ENCODE peak calls at places on chromosome 5, in six cellular contexts. G, W, F, L, K and D are unnamed samples.

GRCh38 chr5:107979272-107979671 is 308.5 kb upstream of the EFNA5 start:
- DNase-seq in G (no peak), K (no peak), F (no peak), W (no peak), L (no peak), D (no peak)

GRCh38 chr5:140000332-140000731 is 42.8 kb downstream of the NRG2 start:
- DNase-seq in L (no peak), W (no peak), G (no peak), F (no peak), K (no peak), D (no peak)

GRCh38 chr5:179241764-179242370 is 103.4 kb downstream of the ADAMTS2 start:
- DNase-seq in G (no peak), W (no peak), L (no peak), F (no peak), K (no peak), D (no peak)

GRCh38 chr5:5752844-5753243 is 330.4 kb downstream of the ICE1 start:
- DNase-seq in F (no peak), L (no peak), K (no peak), W (no peak), G (no peak), D (no peak)

GRCh38 chr5:127813633-127814171 is 110.5 kb downstream of the CCDC192 start:
- DNase-seq in G (no peak), L (no peak), W (no peak), F (no peak), K (no peak), D (no peak)

GRCh38 chr5:123456242-123456641 is 33.0 kb upstream of the CEP120 start:
- DNase-seq in G (no peak), L (no peak), K (no peak), W (no peak), F (no peak), D (no peak)

GRCh38 chr5:139671096-139671841 is 23.1 kb downstream of the CXXC5 start:
- DNase-seq in W (no peak), L (no peak), G (no peak), F (no peak), K (no peak), D (peak; percentile 56)

GRCh38 chr5:141135030-141135717 is at the start of gene PCDHB5:
- DNase-seq in K (no peak), L (peak; percentile 44), F (no peak), G (peak; percentile 86), W (no peak), D (no peak)

GRCh38 chr5:76401801-76402250 is 1.3 kb upstream of the IQGAP2 start:
- DNase-seq in K (no peak), G (no peak), L (no peak), W (no peak), F (no peak), D (no peak)

GRCh38 chr5:142770650-142771609 is 753 bp downstream of the ARHGAP26 start:
- DNase-seq in K (peak; percentile 18), L (peak; percentile 32), F (peak; percentile 75), W (peak; percentile 69), G (peak; percentile 78), D (peak; percentile 23)

GRCh38 chr5:122775713-122776084 is 819 bp downstream of the SNX2 start:
- DNase-seq in K (no peak), W (no peak), F (peak; percentile 12), L (no peak), G (no peak), D (no peak)

GRCh38 chr5:124040799-124041198 is 528.8 kb downstream of the CSNK1G3 start:
- DNase-seq in F (no peak), L (no peak), K (no peak), W (no peak), G (no peak), D (no peak)

GRCh38 chr5:128596071-128596470 is 58.0 kb upstream of the FBN2 start:
- DNase-seq in W (no peak), L (no peak), F (no peak), K (no peak), G (no peak), D (no peak)

GRCh38 chr5:76813982-76814562 is 4.8 kb upstream of the F2RL1 start:
- DNase-seq in F (no peak), L (no peak), G (no peak), K (no peak), W (peak; percentile 43), D (no peak)

GRCh38 chr5:74954919-74955318 is 88.7 kb upstream of the FAM169A start:
- DNase-seq in F (no peak), W (peak; percentile 51), G (no peak), K (no peak), L (no peak), D (no peak)

GRCh38 chr5:9712506-9713285 is 82.5 kb upstream of the TAS2R1 start:
- DNase-seq in K (no peak), L (no peak), W (no peak), G (no peak), F (no peak), D (no peak)

GRCh38 chr5:76703707-76704106 is 12.2 kb upstream of the F2R start:
- DNase-seq in F (peak; percentile 58), L (no peak), G (no peak), W (no peak), K (no peak), D (no peak)

GRCh38 chr5:39015743-39016586 is 58.2 kb downstream of the RICTOR start:
- DNase-seq in G (no peak), F (no peak), L (no peak), W (peak; percentile 14), K (no peak), D (no peak)

GRCh38 chr5:74261906-74262305 is 378.6 kb downstream of the ENC1 start:
- DNase-seq in L (no peak), F (no peak), W (no peak), G (no peak), K (no peak), D (no peak)

GRCh38 chr5:5335115-5335514 is 87.4 kb upstream of the ICE1 start:
- DNase-seq in W (no peak), F (no peak), L (no peak), K (no peak), G (no peak), D (no peak)

GRCh38 chr5:72531496-72532190 is 24.4 kb upstream of the ZNF366 start:
- DNase-seq in W (no peak), G (no peak), K (no peak), F (no peak), L (no peak), D (no peak)

GRCh38 chr5:69313428-69313827 is 19.2 kb downstream of the CCDC125 start:
- DNase-seq in W (no peak), K (no peak), F (no peak), G (no peak), L (no peak), D (no peak)
- TF ChIP-seq TAF1 in W (no peak), K (no peak), F (no peak), G (no peak), L (no peak), D (no peak)

GRCh38 chr5:93916872-93917271 is 175.5 kb upstream of the POU5F2 start:
- DNase-seq in W (no peak), L (no peak), K (no peak), G (no peak), F (no peak), D (no peak)

GRCh38 chr5:93924628-93925027 is 183.2 kb upstream of the POU5F2 start:
- DNase-seq in F (no peak), K (no peak), W (no peak), G (no peak), L (no peak), D (no peak)

GRCh38 chr5:93925321-93925720 is 183.9 kb upstream of the POU5F2 start:
- DNase-seq in W (no peak), K (no peak), F (no peak), G (no peak), L (no peak), D (no peak)

GRCh38 chr5:93922551-93922950 is 181.2 kb upstream of the POU5F2 start:
- DNase-seq in F (no peak), W (no peak), G (no peak), K (no peak), L (no peak), D (no peak)

DNA sequence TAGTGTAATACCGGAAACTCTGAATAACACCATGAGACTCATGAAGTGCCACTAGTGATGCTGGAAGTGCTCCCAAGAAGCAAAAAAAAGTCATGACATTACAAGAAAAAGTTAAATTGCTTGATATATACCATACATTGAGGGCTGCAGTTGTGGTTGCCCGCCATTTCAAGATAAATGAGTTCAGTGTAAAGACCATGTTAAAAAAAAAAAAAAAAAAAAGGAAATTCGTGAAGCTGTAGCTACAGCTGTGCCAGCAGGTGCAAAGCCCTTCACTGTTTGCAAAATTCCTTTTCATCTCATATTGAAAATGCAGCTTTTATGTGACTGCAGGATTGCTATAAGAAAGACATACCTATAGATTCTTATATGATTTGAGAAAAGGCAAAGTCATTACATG is 179.6 kb upstream of the POU5F2 start:
- DNase-seq in L (no peak), K (no peak), W (no peak), F (no peak), G (no peak), D (no peak)
- TF ChIP-seq TAF1 in L (no peak), K (no peak), W (no peak), F (no peak), G (no peak), D (no peak)

GRCh38 chr5:52808316-52808901 is 20.7 kb downstream of the ITGA1 start:
- DNase-seq in L (no peak), F (no peak), W (no peak), G (no peak), K (no peak), D (no peak)
- TF ChIP-seq TAF1 in L (no peak), F (no peak), W (no peak), G (no peak), K (no peak), D (no peak)

GRCh38 chr5:157561105-157561504 is 14.5 kb downstream of the ADAM19 start:
- DNase-seq in W (no peak), F (no peak), L (no peak), G (no peak), K (no peak), D (no peak)

GRCh38 chr5:157562111-157562581 is 13.4 kb downstream of the ADAM19 start:
- DNase-seq in W (no peak), K (no peak), L (no peak), F (no peak), G (no peak), D (no peak)

GRCh38 chr5:157564149-157564711 is 11.3 kb downstream of the ADAM19 start:
- DNase-seq in F (no peak), L (no peak), W (no peak), K (no peak), G (no peak), D (no peak)

GRCh38 chr5:157560560-157560959 is 15.0 kb downstream of the ADAM19 start:
- DNase-seq in W (no peak), F (no peak), K (no peak), L (no peak), G (no peak), D (no peak)

DNA sequence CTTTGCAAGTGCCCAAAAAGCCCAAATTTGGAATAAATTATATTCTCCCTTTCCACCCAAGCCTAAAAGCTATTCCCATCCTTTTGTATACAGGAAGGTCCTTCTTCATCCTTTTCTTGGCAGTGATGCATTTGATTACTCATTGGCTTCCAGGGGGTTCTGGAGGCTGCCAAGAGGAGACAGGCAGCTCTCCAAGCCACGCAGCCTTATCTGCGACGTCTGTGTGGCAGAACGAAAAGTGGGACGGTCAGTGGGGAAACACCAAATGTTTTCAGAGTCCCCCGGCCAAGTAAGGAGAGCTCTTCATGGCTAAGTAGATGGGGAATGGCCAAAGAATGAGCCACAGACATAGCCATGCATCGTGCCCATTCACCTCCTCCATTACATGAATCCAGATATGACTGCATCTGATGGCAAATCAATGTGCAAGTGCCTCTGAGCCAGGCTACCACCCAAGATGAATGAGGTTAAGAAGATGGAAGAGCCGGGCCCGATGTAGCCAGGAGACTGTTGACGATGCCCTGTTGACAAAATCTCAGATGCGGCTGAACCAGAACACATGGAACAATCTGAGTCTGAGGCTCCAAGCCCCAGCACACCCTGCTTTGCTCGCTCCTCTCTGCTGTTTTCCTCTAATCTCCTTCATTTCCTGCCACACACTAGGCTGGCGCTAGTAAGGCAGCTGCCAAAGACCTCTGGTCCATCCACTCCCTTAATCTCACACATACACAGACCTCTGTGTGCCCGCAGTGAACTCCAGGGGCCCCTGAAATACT is 12.0 kb downstream of the ADAM19 start:
- DNase-seq in F (peak; percentile 49), G (no peak), L (no peak), K (no peak), W (no peak), D (no peak)
- TF ChIP-seq TAF1 in F (no peak), G (no peak), L (no peak), K (no peak), W (no peak), D (no peak)